ENCODE peak calls at places on chromosomes 1 and 21, in six cellular contexts. One of them, this sample, is unnamed.

GRCh38 chr21:35593000-35593502 is 467.3 kb downstream of the SETD4 start:
- DNase-seq in A549: no peak
- DNase-seq in K562: no peak
- DNase-seq in SK-N-SH: no peak
- DNase-seq in GM12878: no peak
- DNase-seq in HepG2: no peak
- DNase-seq in this sample: peak; percentile 70

GRCh38 chr1:204321665-204322064 is 38.1 kb downstream of the PLEKHA6 start:
- DNase-seq in A549: no peak
- DNase-seq in K562: no peak
- DNase-seq in SK-N-SH: peak; percentile 46
- DNase-seq in GM12878: no peak
- DNase-seq in HepG2: no peak
- DNase-seq in this sample: peak; percentile 53

GRCh38 chr21:25862596-25862995 is 127.8 kb downstream of the GABPA start:
- DNase-seq in A549: no peak
- DNase-seq in K562: peak; percentile 52
- DNase-seq in SK-N-SH: no peak
- DNase-seq in GM12878: no peak
- DNase-seq in HepG2: peak; percentile 12
- DNase-seq in this sample: peak; percentile 39

GRCh38 chr1:22710688-22711024 is at the start of gene EPHB2:
- DNase-seq in A549: peak; percentile 41
- DNase-seq in K562: peak; percentile 84
- DNase-seq in SK-N-SH: peak; percentile 96
- DNase-seq in GM12878: no peak
- DNase-seq in HepG2: no peak
- DNase-seq in this sample: peak; percentile 39

GRCh38 chr1:54976747-54977146 is 3.7 kb upstream of the TMEM61 start:
- DNase-seq in A549: no peak
- DNase-seq in K562: no peak
- DNase-seq in SK-N-SH: no peak
- DNase-seq in GM12878: no peak
- DNase-seq in HepG2: no peak
- DNase-seq in this sample: no peak

GRCh38 chr1:117059678-117060440 is at the start of gene TTF2:
- DNase-seq in A549: peak; percentile 94
- DNase-seq in K562: peak; percentile 98
- DNase-seq in SK-N-SH: peak; percentile 96
- DNase-seq in GM12878: peak; percentile 99
- DNase-seq in HepG2: peak; percentile 99
- DNase-seq in this sample: peak; percentile 98

GRCh38 chr21:37008705-37009104 is 2.2 kb downstream of the RIPPLY3 start:
- DNase-seq in A549: no peak
- DNase-seq in K562: no peak
- DNase-seq in SK-N-SH: peak; percentile 27
- DNase-seq in GM12878: no peak
- DNase-seq in HepG2: no peak
- DNase-seq in this sample: no peak

GRCh38 chr1:66648896-66649597 is 103.2 kb upstream of the DYNLT5 start:
- DNase-seq in A549: no peak
- DNase-seq in K562: no peak
- DNase-seq in SK-N-SH: no peak
- DNase-seq in GM12878: peak; percentile 43
- DNase-seq in HepG2: no peak
- DNase-seq in this sample: no peak

GRCh38 chr1:3872546-3872945 is 15.3 kb downstream of the DFFB start:
- DNase-seq in A549: no peak
- DNase-seq in K562: no peak
- DNase-seq in SK-N-SH: no peak
- DNase-seq in GM12878: no peak
- DNase-seq in HepG2: no peak
- DNase-seq in this sample: no peak

GRCh38 chr1:159009704-159010361 is at the start of gene IFI16:
- DNase-seq in A549: peak; percentile 10
- DNase-seq in K562: no peak
- DNase-seq in SK-N-SH: no peak
- DNase-seq in GM12878: peak; percentile 87
- DNase-seq in HepG2: no peak
- DNase-seq in this sample: peak; percentile 96

GRCh38 chr1:19762175-19762779 is 37.4 kb downstream of the TMCO4 start:
- DNase-seq in A549: peak; percentile 67
- DNase-seq in K562: peak; percentile 87
- DNase-seq in SK-N-SH: peak; percentile 75
- DNase-seq in GM12878: no peak
- DNase-seq in HepG2: peak; percentile 6
- DNase-seq in this sample: peak; percentile 23

GRCh38 chr1:229204863-229205777 is 65.8 kb upstream of the RAB4A start:
- DNase-seq in A549: no peak
- DNase-seq in K562: no peak
- DNase-seq in SK-N-SH: no peak
- DNase-seq in GM12878: no peak
- DNase-seq in HepG2: no peak
- DNase-seq in this sample: peak; percentile 82
- H3K4me2 ChIP-seq in A549: no peak overlapping the region
- H3K4me2 ChIP-seq in K562: peak overlapping the region; percentile 19
- H3K4me2 ChIP-seq in SK-N-SH: no peak overlapping the region
- H3K4me2 ChIP-seq in GM12878: no peak overlapping the region
- H3K4me2 ChIP-seq in HepG2: no peak overlapping the region
- H3K4me2 ChIP-seq in this sample: no peak overlapping the region

DNA sequence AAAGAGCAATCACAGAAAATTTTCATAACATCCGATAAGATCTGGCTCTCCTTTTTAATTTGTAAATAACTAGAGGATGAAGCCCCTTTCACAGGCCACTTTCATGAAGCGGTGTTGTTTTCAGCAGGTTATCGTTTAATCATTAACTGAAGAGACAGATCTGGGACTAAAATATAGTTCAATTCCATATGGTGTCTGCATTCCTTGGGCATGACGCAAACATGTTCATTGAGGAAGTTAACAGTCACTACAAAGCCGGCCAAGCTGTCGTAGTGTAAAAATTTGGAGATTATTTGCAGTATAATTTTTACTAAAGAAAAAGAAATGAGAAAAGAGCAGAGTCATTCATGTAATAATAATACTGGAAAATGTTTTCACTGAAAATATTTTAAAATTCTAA is 565.2 kb upstream of the ADAMTS5 start:
- DNase-seq in A549: peak; percentile 0
- DNase-seq in K562: no peak
- DNase-seq in SK-N-SH: no peak
- DNase-seq in GM12878: no peak
- DNase-seq in HepG2: peak; percentile 41
- DNase-seq in this sample: peak; percentile 63
- TF ChIP-seq SMC3 in A549: no peak
- TF ChIP-seq SMC3 in K562: no peak
- TF ChIP-seq SMC3 in SK-N-SH: no peak
- TF ChIP-seq SMC3 in GM12878: no peak
- TF ChIP-seq SMC3 in HepG2: no peak
- TF ChIP-seq SMC3 in this sample: no peak

DNA sequence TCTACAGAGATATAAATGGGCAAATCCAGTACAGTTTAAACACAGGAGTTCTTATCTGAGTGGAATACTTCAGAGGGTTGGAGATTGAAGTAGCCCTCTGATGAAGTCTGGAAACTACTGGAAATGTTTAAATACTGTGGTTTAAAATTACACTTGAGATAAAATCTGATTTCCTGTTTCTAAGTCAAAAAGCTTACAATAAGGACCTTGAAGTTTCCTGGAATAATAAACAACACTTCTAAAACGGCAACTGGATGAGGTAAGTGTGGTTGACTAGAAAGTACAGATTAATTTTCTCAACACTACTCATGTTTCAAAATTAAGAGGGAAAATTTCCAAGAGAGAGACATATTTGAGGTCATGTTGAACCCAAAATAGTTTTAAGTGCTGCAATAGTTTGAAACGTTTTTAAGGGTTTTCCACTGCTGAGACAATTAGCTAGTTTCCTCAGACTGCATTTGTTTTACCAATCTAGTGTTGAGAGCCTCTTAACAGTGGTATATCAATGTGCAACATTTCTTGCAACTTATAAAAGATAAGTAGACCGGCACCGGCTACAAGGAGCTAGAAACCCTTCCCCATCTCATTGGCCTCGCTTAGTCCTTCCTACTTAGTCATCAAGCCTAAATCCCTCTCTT is 27.4 kb downstream of the KCNA3 start:
- DNase-seq in A549: no peak
- DNase-seq in K562: no peak
- DNase-seq in SK-N-SH: no peak
- DNase-seq in GM12878: no peak
- DNase-seq in HepG2: no peak
- DNase-seq in this sample: peak; percentile 78
- H3K4me2 ChIP-seq in A549: no peak overlapping the region
- H3K4me2 ChIP-seq in K562: no peak overlapping the region
- H3K4me2 ChIP-seq in SK-N-SH: no peak overlapping the region
- H3K4me2 ChIP-seq in GM12878: no peak overlapping the region
- H3K4me2 ChIP-seq in HepG2: no peak overlapping the region
- H3K4me2 ChIP-seq in this sample: peak overlapping the region; percentile 54

DNA sequence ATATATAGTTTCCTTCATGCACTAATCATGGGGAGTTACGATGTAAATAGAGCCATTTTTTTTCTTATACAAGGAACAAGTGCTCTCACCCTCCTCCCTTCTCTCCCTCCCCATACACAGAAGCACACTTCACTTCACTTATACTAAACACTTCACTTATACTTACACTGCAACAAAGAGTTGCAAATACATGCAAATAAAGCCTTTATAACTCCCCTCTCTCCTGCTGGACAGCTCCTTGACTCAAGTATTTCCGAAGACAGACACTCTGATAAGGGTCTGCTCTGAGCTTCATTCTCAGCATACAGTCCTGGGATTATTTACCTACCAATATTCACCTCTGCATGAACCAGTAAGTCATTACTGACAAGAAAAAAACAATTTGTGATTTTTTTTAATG is 35.6 kb upstream of the ERG start:
- DNase-seq in A549: no peak
- DNase-seq in K562: no peak
- DNase-seq in SK-N-SH: no peak
- DNase-seq in GM12878: no peak
- DNase-seq in HepG2: no peak
- DNase-seq in this sample: no peak
- TF ChIP-seq SMC3 in A549: no peak
- TF ChIP-seq SMC3 in K562: no peak
- TF ChIP-seq SMC3 in SK-N-SH: no peak
- TF ChIP-seq SMC3 in GM12878: no peak
- TF ChIP-seq SMC3 in HepG2: no peak
- TF ChIP-seq SMC3 in this sample: no peak

GRCh38 chr1:212475151-212475550 is 42.4 kb downstream of the NENF start:
- DNase-seq in A549: no peak
- DNase-seq in K562: no peak
- DNase-seq in SK-N-SH: no peak
- DNase-seq in GM12878: no peak
- DNase-seq in HepG2: no peak
- DNase-seq in this sample: no peak

GRCh38 chr1:212477680-212478466 is 45.2 kb downstream of the NENF start:
- DNase-seq in A549: no peak
- DNase-seq in K562: no peak
- DNase-seq in SK-N-SH: no peak
- DNase-seq in GM12878: no peak
- DNase-seq in HepG2: no peak
- DNase-seq in this sample: no peak

GRCh38 chr1:212478467-212479025 is 45.8 kb downstream of the NENF start:
- DNase-seq in A549: no peak
- DNase-seq in K562: no peak
- DNase-seq in SK-N-SH: no peak
- DNase-seq in GM12878: no peak
- DNase-seq in HepG2: no peak
- DNase-seq in this sample: no peak

GRCh38 chr1:212479188-212479587 is 46.5 kb downstream of the NENF start:
- DNase-seq in A549: no peak
- DNase-seq in K562: no peak
- DNase-seq in SK-N-SH: no peak
- DNase-seq in GM12878: no peak
- DNase-seq in HepG2: no peak
- DNase-seq in this sample: no peak

GRCh38 chr1:212477014-212477679 is 44.4 kb downstream of the NENF start:
- DNase-seq in A549: peak; percentile 81
- DNase-seq in K562: peak; percentile 92
- DNase-seq in SK-N-SH: peak; percentile 86
- DNase-seq in GM12878: peak; percentile 65
- DNase-seq in HepG2: peak; percentile 70
- DNase-seq in this sample: peak; percentile 86
- H3K4me2 ChIP-seq in A549: peak overlapping the region; percentile 41
- H3K4me2 ChIP-seq in K562: no peak overlapping the region
- H3K4me2 ChIP-seq in SK-N-SH: no peak overlapping the region
- H3K4me2 ChIP-seq in GM12878: peak overlapping the region; percentile 83
- H3K4me2 ChIP-seq in HepG2: no peak overlapping the region
- H3K4me2 ChIP-seq in this sample: no peak overlapping the region

GRCh38 chr1:176843352-176844297 is 320.9 kb downstream of the ASTN1 start:
- DNase-seq in A549: no peak
- DNase-seq in K562: peak; percentile 22
- DNase-seq in SK-N-SH: peak; percentile 37
- DNase-seq in GM12878: no peak
- DNase-seq in HepG2: peak; percentile 7
- DNase-seq in this sample: peak; percentile 41
- TF ChIP-seq SMC3 in A549: peak; percentile 38
- TF ChIP-seq SMC3 in K562: peak; percentile 75
- TF ChIP-seq SMC3 in SK-N-SH: peak; percentile 86
- TF ChIP-seq SMC3 in GM12878: peak; percentile 31
- TF ChIP-seq SMC3 in HepG2: peak; percentile 51
- TF ChIP-seq SMC3 in this sample: peak; percentile 47

GRCh38 chr21:40846566-40847411 is at the start of gene DSCAM:
- DNase-seq in A549: no peak
- DNase-seq in K562: no peak
- DNase-seq in SK-N-SH: peak; percentile 57
- DNase-seq in GM12878: no peak
- DNase-seq in HepG2: no peak
- DNase-seq in this sample: no peak
- H3K4me2 ChIP-seq in A549: peak within 1 kb of the TSS; percentile 17
- H3K4me2 ChIP-seq in K562: no peak within 1 kb of the TSS
- H3K4me2 ChIP-seq in SK-N-SH: no peak within 1 kb of the TSS
- H3K4me2 ChIP-seq in GM12878: no peak within 1 kb of the TSS
- H3K4me2 ChIP-seq in HepG2: no peak within 1 kb of the TSS
- H3K4me2 ChIP-seq in this sample: no peak within 1 kb of the TSS